ENCODE peak calls at places on chromosomes 1 and 21, in eight cellular contexts. Q, G, A, S, D, V, C and B are unnamed samples.

GRCh38 chr21:27060190-27060589 is 93.3 kb upstream of the ADAMTS5 start:
- DNase-seq in Q (no peak), G (no peak), A (no peak), S (no peak), D (no peak), V (no peak), C (no peak), B (no peak)

GRCh38 chr1:100700586-100700985 is 19.0 kb upstream of the VCAM1 start:
- DNase-seq in Q (no peak), G (no peak), A (no peak), S (no peak), D (no peak), V (no peak), C (no peak), B (no peak)

GRCh38 chr21:38721983-38722382 is 83.7 kb upstream of the ETS2 start:
- DNase-seq in Q (no peak), G (no peak), A (no peak), S (no peak), D (no peak), V (no peak), C (no peak), B (no peak)

GRCh38 chr1:19799877-19800804 is at the start of gene TMCO4:
- DNase-seq in Q (peak), G (peak), A (peak), S (peak), D (no peak), V (peak), C (peak), B (peak)

GRCh38 chr1:216822480-216822879 is 99.3 kb upstream of the ESRRG start:
- DNase-seq in Q (no peak), G (no peak), A (no peak), S (no peak), D (peak), V (no peak), C (no peak), B (no peak)

GRCh38 chr1:219526074-219526473 is 86.8 kb downstream of the ZC3H11B start:
- DNase-seq in Q (no peak), G (no peak), A (no peak), S (no peak), D (no peak), V (no peak), C (no peak), B (no peak)

GRCh38 chr21:41289431-41289830 is 27.2 kb upstream of the FAM3B start:
- DNase-seq in Q (no peak), G (no peak), A (no peak), S (no peak), D (no peak), V (no peak), C (no peak), B (no peak)

GRCh38 chr1:115727706-115728249 is 40.7 kb downstream of the CASQ2 start:
- DNase-seq in Q (no peak), G (no peak), A (no peak), S (no peak), D (no peak), V (peak), C (peak), B (no peak)

GRCh38 chr1:116486424-116486823 is 84.4 kb downstream of the CD58 start:
- DNase-seq in Q (no peak), G (no peak), A (no peak), S (no peak), D (no peak), V (no peak), C (no peak), B (no peak)

GRCh38 chr1:85818371-85818770 is 110.1 kb upstream of the ZNHIT6 start:
- DNase-seq in Q (no peak), G (no peak), A (no peak), S (no peak), D (no peak), V (no peak), C (peak), B (no peak)

GRCh38 chr1:229058716-229059115 is 212.2 kb upstream of the RAB4A start:
- DNase-seq in Q (no peak), G (no peak), A (no peak), S (no peak), D (no peak), V (no peak), C (no peak), B (no peak)

GRCh38 chr1:145985129-145985501 is 11.3 kb downstream of the TXNIP start:
- DNase-seq in Q (no peak), G (no peak), A (no peak), S (no peak), D (no peak), V (no peak), C (no peak), B (no peak)

GRCh38 chr1:116769050-116769449 is 14.8 kb downstream of the CD2 start:
- DNase-seq in Q (no peak), G (no peak), A (no peak), S (no peak), D (no peak), V (no peak), C (no peak), B (no peak)

GRCh38 chr1:193358419-193358818 is 172.0 kb upstream of the B3GALT2 start:
- DNase-seq in Q (no peak), G (no peak), A (no peak), S (no peak), D (no peak), V (no peak), C (no peak), B (no peak)

GRCh38 chr1:24502168-24503002 is at the start of gene RCAN3:
- DNase-seq in Q (peak), G (peak), A (peak), S (peak), D (peak), V (peak), C (no peak), B (peak)

GRCh38 chr1:115641762-115642167 is at the start of gene VANGL1:
- DNase-seq in Q (peak), G (no peak), A (no peak), S (peak), D (peak), V (no peak), C (no peak), B (no peak)

GRCh38 chr1:202130275-202130646 is 7.5 kb downstream of the GPR37L1 start:
- DNase-seq in Q (no peak), G (no peak), A (no peak), S (no peak), D (no peak), V (no peak), C (no peak), B (no peak)

GRCh38 chr1:116873680-116874271 is 35.9 kb upstream of the PTGFRN start:
- DNase-seq in Q (no peak), G (no peak), A (no peak), S (no peak), D (no peak), V (no peak), C (no peak), B (no peak)

GRCh38 chr1:11245904-11246726 is 16.2 kb downstream of the MTOR start:
- DNase-seq in Q (no peak), G (no peak), A (no peak), S (no peak), D (no peak), V (no peak), C (no peak), B (no peak)

GRCh38 chr21:36310016-36310415 is 10.0 kb upstream of the MORC3 start:
- DNase-seq in Q (no peak), G (no peak), A (no peak), S (no peak), D (no peak), V (no peak), C (no peak), B (peak)

GRCh38 chr1:7932524-7933149 is 8.0 kb downstream of the TNFRSF9 start:
- DNase-seq in Q (no peak), G (no peak), A (no peak), S (no peak), D (no peak), V (no peak), C (no peak), B (no peak)

GRCh38 chr1:238772321-238772720 is 614.0 kb upstream of the CHRM3 start:
- DNase-seq in Q (no peak), G (no peak), A (no peak), S (no peak), D (no peak), V (no peak), C (no peak), B (no peak)

GRCh38 chr1:199784127-199784526 is 243.4 kb upstream of the NR5A2 start:
- DNase-seq in Q (no peak), G (no peak), A (no peak), S (no peak), D (no peak), V (no peak), C (no peak), B (no peak)

GRCh38 chr1:240499012-240499411 is 112.9 kb downstream of the GREM2 start:
- DNase-seq in Q (no peak), G (peak), A (no peak), S (no peak), D (no peak), V (no peak), C (no peak), B (no peak)

GRCh38 chr1:61491497-61491896 is 233.4 kb downstream of the TM2D1 start:
- DNase-seq in Q (no peak), G (no peak), A (no peak), S (no peak), D (no peak), V (no peak), C (no peak), B (no peak)

GRCh38 chr1:109613396-109614147 is 5.8 kb downstream of the GNAT2 start:
- DNase-seq in Q (no peak), G (no peak), A (no peak), S (no peak), D (no peak), V (no peak), C (no peak), B (no peak)

GRCh38 chr1:98053471-98054366 is 132.9 kb upstream of the DPYD start:
- DNase-seq in Q (no peak), G (no peak), A (peak), S (peak), D (peak), V (no peak), C (no peak), B (peak)

GRCh38 chr1:31562707-31563360 is 13.5 kb upstream of the TINAGL1 start:
- DNase-seq in Q (no peak), G (no peak), A (no peak), S (no peak), D (no peak), V (no peak), C (no peak), B (no peak)

GRCh38 chr1:37323486-37324377 is 150.6 kb upstream of the ZC3H12A start:
- DNase-seq in Q (no peak), G (peak), A (no peak), S (peak), D (no peak), V (no peak), C (no peak), B (no peak)

GRCh38 chr1:81111818-81112217 is 688.9 kb upstream of the ADGRL2 start:
- DNase-seq in Q (no peak), G (no peak), A (no peak), S (no peak), D (no peak), V (no peak), C (peak), B (no peak)

GRCh38 chr1:16981269-16981849 is 939 bp upstream of the MFAP2 start:
- DNase-seq in Q (no peak), G (no peak), A (no peak), S (no peak), D (no peak), V (no peak), C (peak), B (no peak)

GRCh38 chr1:41383094-41383852 is 22.0 kb downstream of the FOXO6 start:
- DNase-seq in Q (no peak), G (no peak), A (no peak), S (no peak), D (no peak), V (no peak), C (no peak), B (no peak)

GRCh38 chr1:225866061-225866844 is 15.9 kb downstream of the TMEM63A start:
- DNase-seq in Q (peak), G (peak), A (peak), S (no peak), D (no peak), V (no peak), C (no peak), B (peak)

GRCh38 chr1:175597206-175597605 is 146.2 kb downstream of the TNR start:
- DNase-seq in Q (no peak), G (no peak), A (no peak), S (no peak), D (no peak), V (no peak), C (no peak), B (no peak)